ENCODE peak calls at places on chromosome 14, in nine cellular contexts. Z, S, V, H, X, M, U, F and K are unnamed samples.

GRCh38 chr14:105711841-105712460 is 185.6 kb downstream of the TMEM121 start:
- DNase-seq in Z (no peak), S (no peak), V (no peak), H (no peak), X (no peak), M (no peak), U (no peak), F (no peak), K (no peak)

GRCh38 chr14:49993565-49993964 is 100.7 kb downstream of the ARF6 start:
- DNase-seq in Z (no peak), S (no peak), V (no peak), H (no peak), X (no peak), M (no peak), U (no peak), F (no peak), K (no peak)

GRCh38 chr14:96627811-96628775 is 125.9 kb downstream of the PAPOLA start:
- DNase-seq in Z (no peak), S (no peak), V (no peak), H (no peak), X (no peak), M (no peak), U (peak), F (no peak), K (no peak)

GRCh38 chr14:31927348-31927826 is 149.7 kb upstream of the ARHGAP5 start:
- DNase-seq in Z (peak), S (no peak), V (peak), H (no peak), X (peak), M (no peak), U (no peak), F (no peak), K (peak)

GRCh38 chr14:36524874-36525745 is 5.1 kb upstream of the NKX2-1 start:
- DNase-seq in Z (no peak), S (no peak), V (peak), H (no peak), X (peak), M (no peak), U (no peak), F (no peak), K (no peak)

GRCh38 chr14:50082784-50083466 is 33.4 kb downstream of the VCPKMT start:
- DNase-seq in Z (peak), S (peak), V (no peak), H (no peak), X (no peak), M (no peak), U (no peak), F (peak), K (peak)

GRCh38 chr14:79118291-79118690 is 948.1 kb downstream of the NRXN3 start:
- DNase-seq in Z (no peak), S (no peak), V (no peak), H (no peak), X (no peak), M (no peak), U (no peak), F (no peak), K (no peak)

GRCh38 chr14:30238936-30239335 is 311.3 kb upstream of the PRKD1 start:
- DNase-seq in Z (no peak), S (no peak), V (no peak), H (no peak), X (no peak), M (no peak), U (no peak), F (no peak), K (no peak)

GRCh38 chr14:84208451-84208850 is 1321.5 kb upstream of the FLRT2 start:
- DNase-seq in Z (no peak), S (no peak), V (no peak), H (no peak), X (no peak), M (no peak), U (no peak), F (no peak), K (no peak)

GRCh38 chr14:84197704-84198103 is 1332.2 kb upstream of the FLRT2 start:
- DNase-seq in Z (no peak), S (no peak), V (no peak), H (no peak), X (no peak), M (no peak), U (no peak), F (no peak), K (no peak)

DNA sequence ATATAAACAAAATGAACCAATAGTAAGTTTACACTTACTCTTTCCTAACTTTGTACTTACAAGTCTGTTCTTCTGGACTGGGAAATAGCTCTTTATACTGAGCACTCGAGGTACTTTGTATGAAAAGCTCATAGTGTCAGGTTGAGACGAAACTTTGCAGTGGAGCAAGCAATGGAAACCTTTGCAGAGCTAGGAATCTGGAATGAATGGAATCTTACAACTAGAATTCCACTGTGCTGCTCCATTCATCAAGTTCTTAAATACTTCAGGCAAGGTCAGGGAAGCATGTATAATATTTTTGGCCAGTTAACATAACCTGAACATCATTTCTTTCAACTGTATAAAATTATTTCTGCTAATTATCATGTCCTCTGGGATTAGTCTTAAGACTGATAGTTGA is 1327.5 kb upstream of the FLRT2 start:
- DNase-seq in Z (no peak), S (no peak), V (no peak), H (no peak), X (no peak), M (no peak), U (no peak), F (no peak), K (no peak)
- H3K27ac ChIP-seq in Z (no peak), S (no peak), V (no peak), H (no peak), X (no peak), M (no peak), U (no peak), F (no peak), K (no peak)

DNA sequence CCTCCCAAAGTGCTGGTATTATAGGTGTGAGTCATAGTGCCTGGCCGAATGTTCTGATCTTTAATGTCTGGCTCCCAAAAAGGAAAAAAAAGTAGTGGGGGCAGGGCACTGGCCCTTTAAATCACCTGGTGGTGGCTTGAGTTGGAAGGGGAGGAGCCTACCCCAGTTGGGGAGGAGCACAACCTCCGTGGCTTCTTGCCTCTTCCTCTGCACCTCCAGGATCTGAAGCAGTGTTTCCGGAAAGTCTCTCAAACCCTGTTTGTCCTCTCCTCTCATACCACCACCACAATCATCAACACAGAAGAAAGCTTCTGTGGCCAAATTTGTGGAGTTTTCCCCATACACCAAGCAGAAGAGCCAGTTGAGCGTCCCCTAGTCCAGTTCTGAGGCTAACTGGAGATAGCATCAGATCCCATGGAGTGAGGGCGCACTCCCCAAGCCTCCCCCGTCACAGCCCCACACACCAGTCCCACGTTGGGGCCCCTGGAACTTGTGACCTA is 24.3 kb upstream of the RCOR1 start:
- DNase-seq in Z (peak), S (peak), V (no peak), H (no peak), X (no peak), M (no peak), U (no peak), F (peak), K (no peak)
- H3K27ac ChIP-seq in Z (no peak), S (peak), V (no peak), H (no peak), X (no peak), M (no peak), U (no peak), F (peak), K (no peak)

DNA sequence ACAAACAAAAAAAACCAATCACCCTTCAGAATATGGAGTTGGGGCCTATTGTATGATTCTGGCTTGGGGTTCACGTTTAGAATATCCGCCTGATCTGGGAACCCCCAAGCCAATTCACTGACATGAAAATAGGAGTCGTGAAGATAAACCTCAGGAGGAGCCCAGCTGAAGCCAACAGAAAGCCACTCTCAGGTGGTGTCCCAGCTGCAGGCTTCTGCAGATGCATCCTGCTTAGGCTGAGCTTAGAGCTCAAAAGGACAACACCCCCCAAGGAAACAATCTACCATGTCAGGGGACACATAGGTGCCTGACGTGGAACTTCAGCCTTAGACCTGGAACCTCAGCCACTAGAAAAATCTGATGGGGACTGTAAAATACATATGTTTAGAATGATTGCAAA is 51.9 kb downstream of the SYNE3 start:
- DNase-seq in Z (no peak), S (no peak), V (no peak), H (no peak), X (no peak), M (no peak), U (no peak), F (no peak), K (no peak)
- H3K27ac ChIP-seq in Z (no peak), S (peak), V (no peak), H (no peak), X (no peak), M (no peak), U (no peak), F (no peak), K (no peak)

DNA sequence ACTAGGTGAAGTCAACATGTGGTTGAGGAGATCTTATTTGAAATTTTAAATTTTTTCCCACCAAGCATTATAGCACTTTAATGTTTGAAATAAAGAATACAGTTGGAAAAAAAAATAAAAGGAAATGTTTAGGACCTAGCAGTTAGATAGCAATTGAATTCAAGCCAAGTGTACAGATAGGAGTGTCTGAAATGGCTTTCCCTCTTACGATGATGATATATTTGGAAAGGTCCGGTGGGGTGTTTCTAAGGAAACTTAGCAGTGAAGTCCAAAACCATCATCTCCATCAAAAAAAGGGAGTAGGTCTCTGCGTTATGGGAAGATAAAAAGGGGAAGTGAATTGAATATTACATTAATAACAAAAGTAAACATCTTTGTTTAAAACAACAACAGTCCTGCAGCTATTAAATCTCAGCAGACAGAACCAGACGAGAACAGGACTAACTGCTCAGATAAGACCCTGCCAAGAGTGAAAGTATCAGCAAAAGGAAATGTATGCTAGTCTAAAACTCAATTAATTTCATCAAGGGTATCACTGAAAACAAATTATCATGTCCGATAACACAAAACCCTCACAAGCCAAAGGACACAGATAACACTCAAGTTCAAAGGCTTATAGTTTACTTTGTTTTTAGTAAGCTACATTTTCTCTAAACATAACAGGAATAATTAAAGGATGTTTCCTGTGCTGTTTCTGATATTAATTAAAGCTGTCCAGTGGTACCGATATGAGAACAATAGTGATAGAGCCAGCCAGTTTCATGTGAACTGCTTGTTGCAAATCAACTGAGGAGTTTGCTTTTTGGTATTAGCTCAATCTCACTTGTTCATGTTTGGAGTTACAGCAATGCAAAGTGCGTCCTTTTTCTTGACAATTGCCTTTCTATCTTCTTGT is 241.9 kb downstream of the BMP4 start:
- DNase-seq in Z (no peak), S (no peak), V (no peak), H (no peak), X (no peak), M (no peak), U (no peak), F (peak), K (no peak)
- H3K27ac ChIP-seq in Z (no peak), S (peak), V (no peak), H (no peak), X (no peak), M (peak), U (peak), F (peak), K (no peak)